ENCODE peak calls at places on chromosomes 11 and 22, in seven cellular contexts. One of them, this sample, is unnamed.

GRCh38 chr22:34057726-34058125 is 137.4 kb upstream of the LARGE1 start:
- DNase-seq in SHP77: no peak
- DNase-seq in nucleus accumbens: no peak
- DNase-seq in psoas muscle: no peak
- DNase-seq in uterus: no peak
- DNase-seq in T-cell: no peak
- DNase-seq in SK-MEL-5: no peak
- DNase-seq in this sample: no peak

GRCh38 chr22:38868886-38869381 is 3.1 kb downstream of the CBX6 start:
- DNase-seq in SHP77: peak; percentile 55
- DNase-seq in nucleus accumbens: peak; percentile 63
- DNase-seq in psoas muscle: peak; percentile 83
- DNase-seq in T-cell: peak; percentile 73
- DNase-seq in SK-MEL-5: peak; percentile 86
- DNase-seq in uterus: peak; percentile 76
- DNase-seq in this sample: peak; percentile 72

GRCh38 chr22:38467904-38468760 is at the start of gene KDELR3:
- DNase-seq in psoas muscle: peak; percentile 75
- DNase-seq in T-cell: no peak
- DNase-seq in SK-MEL-5: peak; percentile 54
- DNase-seq in uterus: peak; percentile 57
- DNase-seq in nucleus accumbens: no peak
- DNase-seq in SHP77: no peak
- DNase-seq in this sample: peak; percentile 82

GRCh38 chr11:106271126-106271525 is 193.7 kb downstream of the AASDHPPT start:
- DNase-seq in SHP77: no peak
- DNase-seq in uterus: no peak
- DNase-seq in SK-MEL-5: no peak
- DNase-seq in psoas muscle: no peak
- DNase-seq in T-cell: no peak
- DNase-seq in nucleus accumbens: no peak
- DNase-seq in this sample: no peak

GRCh38 chr11:68314203-68314885 is 2.0 kb downstream of the LRP5 start:
- DNase-seq in uterus: no peak
- DNase-seq in SHP77: no peak
- DNase-seq in psoas muscle: no peak
- DNase-seq in SK-MEL-5: no peak
- DNase-seq in T-cell: no peak
- DNase-seq in nucleus accumbens: no peak
- DNase-seq in this sample: no peak

GRCh38 chr11:87300640-87301381 is 263.1 kb downstream of the TMEM135 start:
- DNase-seq in psoas muscle: no peak
- DNase-seq in nucleus accumbens: no peak
- DNase-seq in T-cell: no peak
- DNase-seq in SHP77: no peak
- DNase-seq in SK-MEL-5: no peak
- DNase-seq in uterus: no peak
- DNase-seq in this sample: no peak

GRCh38 chr11:65478411-65479183 is 20.2 kb upstream of the MALAT1 start:
- DNase-seq in SHP77: peak; percentile 64
- DNase-seq in nucleus accumbens: peak; percentile 55
- DNase-seq in T-cell: no peak
- DNase-seq in psoas muscle: peak; percentile 76
- DNase-seq in uterus: peak; percentile 85
- DNase-seq in SK-MEL-5: no peak
- DNase-seq in this sample: no peak

GRCh38 chr11:66047541-66048365 is 1.2 kb downstream of the GAL3ST3 start:
- DNase-seq in SHP77: no peak
- DNase-seq in psoas muscle: no peak
- DNase-seq in uterus: no peak
- DNase-seq in nucleus accumbens: no peak
- DNase-seq in T-cell: no peak
- DNase-seq in SK-MEL-5: no peak
- DNase-seq in this sample: no peak

GRCh38 chr11:32071811-32072210 is 19.1 kb upstream of the RCN1 start:
- DNase-seq in psoas muscle: no peak
- DNase-seq in uterus: no peak
- DNase-seq in T-cell: no peak
- DNase-seq in SK-MEL-5: peak; percentile 68
- DNase-seq in nucleus accumbens: no peak
- DNase-seq in SHP77: peak; percentile 4
- DNase-seq in this sample: peak; percentile 15

GRCh38 chr22:27825174-27825573 is 23.6 kb upstream of the MN1 start:
- DNase-seq in SHP77: no peak
- DNase-seq in psoas muscle: no peak
- DNase-seq in SK-MEL-5: peak; percentile 17
- DNase-seq in uterus: no peak
- DNase-seq in nucleus accumbens: no peak
- DNase-seq in T-cell: no peak
- DNase-seq in this sample: no peak

GRCh38 chr11:132126973-132127900 is 756.8 kb downstream of the NTM start:
- DNase-seq in nucleus accumbens: peak; percentile 35
- DNase-seq in uterus: no peak
- DNase-seq in SK-MEL-5: peak; percentile 59
- DNase-seq in T-cell: no peak
- DNase-seq in psoas muscle: peak; percentile 28
- DNase-seq in SHP77: no peak
- DNase-seq in this sample: no peak

GRCh38 chr11:128503231-128503991 is 83.9 kb downstream of the ETS1 start:
- DNase-seq in uterus: no peak
- DNase-seq in nucleus accumbens: no peak
- DNase-seq in SK-MEL-5: peak; percentile 98
- DNase-seq in psoas muscle: no peak
- DNase-seq in T-cell: no peak
- DNase-seq in SHP77: no peak
- DNase-seq in this sample: no peak

GRCh38 chr11:108558222-108558621 is 35.3 kb downstream of the EXPH5 start:
- DNase-seq in SHP77: no peak
- DNase-seq in nucleus accumbens: no peak
- DNase-seq in psoas muscle: no peak
- DNase-seq in T-cell: no peak
- DNase-seq in SK-MEL-5: no peak
- DNase-seq in uterus: no peak
- DNase-seq in this sample: no peak

GRCh38 chr22:38467438-38467903 is 425 bp upstream of the KDELR3 start:
- DNase-seq in SK-MEL-5: no peak
- DNase-seq in uterus: peak; percentile 33
- DNase-seq in T-cell: no peak
- DNase-seq in nucleus accumbens: no peak
- DNase-seq in psoas muscle: peak; percentile 27
- DNase-seq in SHP77: no peak
- DNase-seq in this sample: no peak

GRCh38 chr11:2797181-2797711 is 88.3 kb downstream of the CDKN1C start:
- DNase-seq in uterus: peak; percentile 11
- DNase-seq in SK-MEL-5: no peak
- DNase-seq in T-cell: no peak
- DNase-seq in psoas muscle: peak; percentile 5
- DNase-seq in nucleus accumbens: no peak
- DNase-seq in SHP77: no peak
- DNase-seq in this sample: no peak

GRCh38 chr22:45262195-45262930 is 21.7 kb upstream of the KIAA0930 start:
- DNase-seq in SK-MEL-5: no peak
- DNase-seq in nucleus accumbens: no peak
- DNase-seq in uterus: no peak
- DNase-seq in SHP77: no peak
- DNase-seq in psoas muscle: no peak
- DNase-seq in T-cell: no peak
- DNase-seq in this sample: no peak

GRCh38 chr22:19290400-19291217 is 910 bp downstream of the CLTCL1 start:
- DNase-seq in SHP77: no peak
- DNase-seq in T-cell: no peak
- DNase-seq in nucleus accumbens: no peak
- DNase-seq in uterus: no peak
- DNase-seq in psoas muscle: no peak
- DNase-seq in SK-MEL-5: no peak
- DNase-seq in this sample: no peak

GRCh38 chr22:29275819-29276565 is 7.9 kb downstream of the EWSR1 start:
- DNase-seq in nucleus accumbens: no peak
- DNase-seq in uterus: no peak
- DNase-seq in psoas muscle: no peak
- DNase-seq in SHP77: no peak
- DNase-seq in T-cell: no peak
- DNase-seq in SK-MEL-5: peak; percentile 74
- DNase-seq in this sample: peak; percentile 68